ENCODE peak calls at places on chromosomes 1 and 21, in ten cellular contexts. O, K, Y, T, S, E, F, V, W and A are unnamed samples.

GRCh38 chr1:8423702-8424538 is 106.0 kb downstream of the SLC45A1 start:
- ATAC-seq in O (peak), K (peak), Y (peak), T (peak), S (peak), E (peak), F (peak), V (peak), W (peak), A (peak)

GRCh38 chr1:196655494-196655893 is 3.7 kb downstream of the CFH start:
- ATAC-seq in O (no peak), K (no peak), Y (no peak), T (no peak), S (no peak), E (no peak), F (no peak), V (no peak), W (no peak), A (no peak)

GRCh38 chr21:25888711-25889110 is 153.9 kb downstream of the GABPA start:
- ATAC-seq in O (no peak), K (no peak), Y (no peak), T (no peak), S (no peak), E (no peak), F (no peak), V (no peak), W (no peak), A (no peak)

GRCh38 chr1:154972517-154973343 is 1.8 kb upstream of the CKS1B start:
- ATAC-seq in O (no peak), K (no peak), Y (no peak), T (no peak), S (no peak), E (no peak), F (no peak), V (peak), W (peak), A (no peak)

GRCh38 chr1:70945676-70946075 is 101.9 kb downstream of the PTGER3 start:
- ATAC-seq in O (no peak), K (no peak), Y (no peak), T (no peak), S (no peak), E (no peak), F (no peak), V (no peak), W (no peak), A (no peak)

GRCh38 chr1:31628931-31629582 is 11.6 kb downstream of the HCRTR1 start:
- ATAC-seq in O (no peak), K (no peak), Y (no peak), T (no peak), S (no peak), E (no peak), F (no peak), V (no peak), W (no peak), A (no peak)

GRCh38 chr1:229129306-229130027 is 141.4 kb upstream of the RAB4A start:
- ATAC-seq in O (peak), K (peak), Y (peak), T (peak), S (peak), E (peak), F (peak), V (no peak), W (peak), A (no peak)

GRCh38 chr1:59856725-59857338 is 42.1 kb downstream of the HOOK1 start:
- ATAC-seq in O (no peak), K (no peak), Y (peak), T (no peak), S (peak), E (no peak), F (no peak), V (no peak), W (peak), A (no peak)

GRCh38 chr1:9721606-9722377 is 70.3 kb downstream of the PIK3CD start:
- ATAC-seq in O (peak), K (peak), Y (peak), T (peak), S (no peak), E (peak), F (peak), V (no peak), W (peak), A (peak)

GRCh38 chr1:66624412-66625060 is 90.6 kb downstream of the SGIP1 start:
- ATAC-seq in O (no peak), K (no peak), Y (no peak), T (peak), S (no peak), E (peak), F (no peak), V (no peak), W (no peak), A (no peak)

GRCh38 chr1:33143181-33143580 is 38.7 kb downstream of the TRIM62 start:
- ATAC-seq in O (no peak), K (no peak), Y (peak), T (no peak), S (peak), E (no peak), F (no peak), V (no peak), W (no peak), A (no peak)